ENCODE peak calls at places on chromosomes 3 and 15, in four cellular contexts. S, K, X and Q are unnamed samples.

GRCh38 chr15:92463352-92463751 is 69.7 kb downstream of the ST8SIA2 start:
- DNase-seq in S (no peak), K (no peak), X (no peak), Q (no peak)

GRCh38 chr3:194323785-194324735 is 27.1 kb downstream of the CPN2 start:
- DNase-seq in S (peak; percentile 73), K (peak; percentile 54), X (no peak), Q (no peak)

GRCh38 chr3:18007980-18008379 is 265.5 kb upstream of the TBC1D5 start:
- DNase-seq in S (no peak), K (no peak), X (no peak), Q (peak; percentile 64)

GRCh38 chr3:32126305-32127015 is 20.0 kb downstream of the GPD1L start:
- DNase-seq in S (peak; percentile 26), K (no peak), X (no peak), Q (no peak)

GRCh38 chr15:38049876-38050275 is 115.4 kb downstream of the TMCO5A start:
- DNase-seq in S (no peak), K (peak; percentile 66), X (no peak), Q (no peak)

GRCh38 chr3:64143399-64144130 is 81.7 kb downstream of the PRICKLE2 start:
- DNase-seq in S (peak; percentile 55), K (peak; percentile 71), X (no peak), Q (peak; percentile 71)

GRCh38 chr15:65824031-65824743 is 32.1 kb upstream of the DENND4A start:
- DNase-seq in S (peak; percentile 77), K (peak; percentile 73), X (no peak), Q (no peak)

GRCh38 chr3:48564022-48564421 is 441 bp upstream of the UCN2 start:
- DNase-seq in S (peak; percentile 74), K (peak; percentile 57), X (no peak), Q (no peak)

GRCh38 chr3:20673866-20674265 is 487.9 kb upstream of the SGO1 start:
- DNase-seq in S (no peak), K (no peak), X (no peak), Q (no peak)

GRCh38 chr3:136023264-136023978 is 57.9 kb downstream of the PPP2R3A start:
- DNase-seq in S (no peak), K (no peak), X (no peak), Q (no peak)
- H3K4me3 ChIP-seq in S (no peak overlapping the region), K (no peak overlapping the region), X (no peak overlapping the region), Q (no peak overlapping the region)

GRCh38 chr3:187955076-187955952 is 198.6 kb upstream of the LPP start:
- DNase-seq in S (peak; percentile 54), K (peak; percentile 99), X (peak; percentile 52), Q (no peak)
- TF ChIP-seq CTCF in S (no peak), K (no peak), X (no peak), Q (no peak)

GRCh38 chr15:52673312-52673711 is 5.9 kb downstream of the ATOSA start:
- DNase-seq in S (no peak), K (no peak), X (no peak), Q (no peak)
- H3K4me3 ChIP-seq in S (no peak overlapping the region), K (no peak overlapping the region), X (no peak overlapping the region), Q (no peak overlapping the region)

GRCh38 chr15:26868029-26868685 is 1.3 kb downstream of the GABRA5 start:
- DNase-seq in S (no peak), K (no peak), X (no peak), Q (no peak)

GRCh38 chr15:26864664-26865191 is 2.1 kb upstream of the GABRA5 start:
- DNase-seq in S (peak; percentile 42), K (peak; percentile 58), X (no peak), Q (peak; percentile 21)

GRCh38 chr15:26869628-26870027 is 2.8 kb downstream of the GABRA5 start:
- DNase-seq in S (no peak), K (no peak), X (no peak), Q (no peak)

GRCh38 chr15:26867199-26868007 is 541 bp downstream of the GABRA5 start:
- DNase-seq in S (no peak), K (no peak), X (no peak), Q (no peak)

GRCh38 chr15:26866298-26867198 is at the start of gene GABRA5:
- DNase-seq in S (no peak), K (no peak), X (no peak), Q (peak; percentile 25)
- TF ChIP-seq CTCF in S (no peak), K (peak; percentile 7), X (peak; percentile 57), Q (peak; percentile 59)

DNA sequence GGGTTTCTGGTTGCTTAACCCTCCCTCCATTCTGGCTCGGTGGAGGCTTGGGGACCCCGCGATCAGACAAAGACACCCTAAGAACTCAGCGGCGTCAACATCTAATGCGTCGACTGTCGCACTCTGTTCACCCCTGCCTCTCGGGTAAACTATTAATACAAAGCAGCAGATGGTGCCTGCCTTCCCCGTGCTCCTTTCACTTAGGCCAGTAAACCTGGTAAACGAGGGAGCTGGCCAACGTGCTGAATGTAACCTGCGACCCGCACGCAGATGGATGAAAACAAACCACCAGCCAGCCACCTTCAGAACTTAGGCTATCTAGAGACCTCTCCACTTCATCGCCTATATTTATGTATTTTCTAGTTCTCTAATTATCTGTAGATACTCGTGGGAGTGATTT is 848 bp upstream of the CADPS start:
- DNase-seq in S (peak; percentile 13), K (peak; percentile 52), X (no peak), Q (peak; percentile 30)
- H3K4me3 ChIP-seq in S (no peak overlapping the region), K (no peak overlapping the region), X (no peak overlapping the region), Q (no peak overlapping the region)

GRCh38 chr15:87492321-87492720 is 764.2 kb downstream of the NTRK3 start:
- DNase-seq in S (no peak), K (no peak), X (peak; percentile 12), Q (peak; percentile 16)

GRCh38 chr15:87493803-87494202 is 762.7 kb downstream of the NTRK3 start:
- DNase-seq in S (no peak), K (no peak), X (no peak), Q (no peak)

GRCh38 chr15:87487484-87487883 is 769.1 kb downstream of the NTRK3 start:
- DNase-seq in S (no peak), K (no peak), X (no peak), Q (no peak)

DNA sequence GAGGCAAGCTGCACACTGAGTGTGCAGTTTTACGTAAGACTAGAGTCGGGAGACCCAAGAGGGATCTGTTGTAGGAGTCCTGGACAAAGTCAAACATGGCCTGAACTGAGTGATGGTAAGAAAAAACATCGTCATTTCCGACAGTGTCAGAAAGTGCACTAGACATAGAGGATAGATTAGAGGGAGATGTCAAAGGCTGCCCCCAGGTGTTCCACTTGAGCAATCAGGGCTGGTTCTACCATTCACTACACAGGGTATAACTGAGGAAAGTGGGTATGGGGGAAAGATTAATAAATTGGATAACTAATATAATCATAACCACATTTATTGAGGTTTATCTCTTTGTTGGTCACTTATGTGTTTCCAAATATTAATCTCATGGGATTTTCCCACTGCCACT is 766.6 kb downstream of the NTRK3 start:
- DNase-seq in S (no peak), K (no peak), X (no peak), Q (no peak)
- TF ChIP-seq CTCF in S (no peak), K (no peak), X (no peak), Q (no peak)

GRCh38 chr15:85926834-85927233 is 132.1 kb upstream of the KLHL25 start:
- DNase-seq in S (no peak), K (no peak), X (no peak), Q (no peak)

GRCh38 chr15:85927936-85928537 is 133.3 kb upstream of the KLHL25 start:
- DNase-seq in S (no peak), K (no peak), X (no peak), Q (no peak)

GRCh38 chr15:85924088-85924487 is 129.4 kb upstream of the KLHL25 start:
- DNase-seq in S (no peak), K (no peak), X (no peak), Q (no peak)

GRCh38 chr15:85929786-85930185 is 135.1 kb upstream of the KLHL25 start:
- DNase-seq in S (peak; percentile 3), K (no peak), X (no peak), Q (no peak)

GRCh38 chr15:85925649-85926237 is 131.0 kb upstream of the KLHL25 start:
- DNase-seq in S (no peak), K (no peak), X (no peak), Q (no peak)
- H3K4me3 ChIP-seq in S (no peak overlapping the region), K (no peak overlapping the region), X (no peak overlapping the region), Q (no peak overlapping the region)

DNA sequence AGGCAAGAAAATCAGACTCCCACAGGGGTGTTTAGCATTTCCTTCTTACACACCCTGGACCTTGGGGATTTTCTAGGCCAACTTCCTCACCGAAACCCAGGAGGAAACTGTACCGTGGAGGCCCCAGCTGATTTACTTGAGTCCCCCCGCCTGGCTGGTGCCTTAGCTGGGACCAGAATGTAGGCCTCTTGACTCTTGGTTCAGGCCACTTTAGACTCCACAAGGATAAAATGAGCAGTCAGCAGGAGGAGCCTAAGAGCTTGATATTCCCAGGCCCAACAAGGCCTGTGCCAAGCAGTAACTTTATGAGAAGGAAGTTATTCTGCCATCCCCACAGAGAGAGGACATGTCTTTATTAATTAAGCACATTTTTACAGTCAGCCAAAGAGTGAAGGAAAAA is 4.6 kb upstream of the APBA2 start:
- DNase-seq in S (no peak), K (peak; percentile 58), X (peak; percentile 14), Q (no peak)
- TF ChIP-seq CTCF in S (no peak), K (peak; percentile 26), X (peak; percentile 18), Q (peak; percentile 34)